ENCODE peak calls at places on chromosome 6, in seven cellular contexts. M, O, A, C, Y, Q and H are unnamed samples.

GRCh38 chr6:52643158-52643557 is 27.8 kb upstream of the TMEM14A start:
- DNase-seq in M (no peak), O (no peak), A (no peak), C (peak), Y (peak), Q (no peak), H (no peak)

GRCh38 chr6:157074969-157075368 is 248.3 kb downstream of the TMEM242 start:
- DNase-seq in M (no peak), O (no peak), A (no peak), C (no peak), Y (no peak), Q (no peak), H (no peak)

GRCh38 chr6:77322604-77323003 is 140.7 kb downstream of the HTR1B start:
- DNase-seq in M (no peak), O (no peak), A (no peak), C (no peak), Y (no peak), Q (no peak), H (no peak)

GRCh38 chr6:7045746-7046145 is 62.0 kb upstream of the RREB1 start:
- DNase-seq in M (no peak), O (no peak), A (no peak), C (no peak), Y (no peak), Q (no peak), H (no peak)

GRCh38 chr6:30719356-30719755 is 796 bp upstream of the TUBB start:
- DNase-seq in M (no peak), O (no peak), A (no peak), C (no peak), Y (no peak), Q (no peak), H (no peak)

GRCh38 chr6:111583986-111584385 is 21.7 kb downstream of the TRAF3IP2 start:
- DNase-seq in M (no peak), O (no peak), A (no peak), C (no peak), Y (no peak), Q (no peak), H (no peak)

GRCh38 chr6:37077459-37078296 is 72.2 kb downstream of the FGD2 start:
- DNase-seq in M (no peak), O (peak), A (no peak), C (peak), Y (peak), Q (no peak), H (no peak)

GRCh38 chr6:117546674-117547073 is 55.6 kb downstream of the GOPC start:
- DNase-seq in M (no peak), O (no peak), A (no peak), C (no peak), Y (no peak), Q (no peak), H (no peak)

GRCh38 chr6:33620584-33621395 is at the start of gene ITPR3:
- DNase-seq in M (no peak), O (no peak), A (peak), C (no peak), Y (peak), Q (no peak), H (peak)

GRCh38 chr6:56637640-56638039 is 5.0 kb downstream of the DST start:
- DNase-seq in M (no peak), O (no peak), A (peak), C (peak), Y (peak), Q (peak), H (no peak)

GRCh38 chr6:149963462-149964242 is at the start of gene ULBP1:
- DNase-seq in M (peak), O (peak), A (peak), C (peak), Y (peak), Q (peak), H (peak)

GRCh38 chr6:100664274-100665040 is 199.7 kb upstream of the SIM1 start:
- DNase-seq in M (no peak), O (no peak), A (peak), C (peak), Y (peak), Q (no peak), H (no peak)

GRCh38 chr6:34056301-34056700 is 89.6 kb downstream of the GRM4 start:
- DNase-seq in M (no peak), O (peak), A (no peak), C (no peak), Y (peak), Q (no peak), H (no peak)

GRCh38 chr6:79872986-79873385 is 74.4 kb downstream of the ELOVL4 start:
- DNase-seq in M (no peak), O (no peak), A (no peak), C (peak), Y (peak), Q (no peak), H (no peak)

GRCh38 chr6:101935732-101936131 is 542.2 kb downstream of the GRIK2 start:
- DNase-seq in M (no peak), O (no peak), A (no peak), C (no peak), Y (no peak), Q (no peak), H (no peak)

GRCh38 chr6:30896541-30896940 is 11.5 kb upstream of the GTF2H4 start:
- DNase-seq in M (no peak), O (no peak), A (no peak), C (no peak), Y (no peak), Q (no peak), H (no peak)

GRCh38 chr6:3001773-3002293 is 2.1 kb downstream of the NQO2 start:
- DNase-seq in M (no peak), O (no peak), A (peak), C (peak), Y (peak), Q (no peak), H (no peak)

GRCh38 chr6:108707328-108707976 is 140.8 kb upstream of the ARMC2 start:
- DNase-seq in M (no peak), O (no peak), A (no peak), C (no peak), Y (peak), Q (peak), H (no peak)

GRCh38 chr6:15987569-15987968 is 141.3 kb upstream of the MYLIP start:
- DNase-seq in M (peak), O (no peak), A (peak), C (peak), Y (peak), Q (no peak), H (no peak)

GRCh38 chr6:16496210-16496609 is 257.8 kb downstream of the GMPR start:
- DNase-seq in M (no peak), O (no peak), A (no peak), C (no peak), Y (no peak), Q (no peak), H (no peak)

GRCh38 chr6:147099974-147100373 is 104.2 kb upstream of the STXBP5 start:
- DNase-seq in M (no peak), O (no peak), A (no peak), C (peak), Y (peak), Q (no peak), H (no peak)

GRCh38 chr6:109580519-109580918 is 97.5 kb upstream of the ZBTB24 start:
- DNase-seq in M (no peak), O (no peak), A (no peak), C (peak), Y (peak), Q (no peak), H (no peak)

GRCh38 chr6:114304304-114304887 is 38.4 kb downstream of the HS3ST5 start:
- DNase-seq in M (no peak), O (no peak), A (peak), C (peak), Y (peak), Q (no peak), H (no peak)

GRCh38 chr6:69622230-69622629 is 174.6 kb downstream of the LMBRD1 start:
- DNase-seq in M (no peak), O (no peak), A (no peak), C (no peak), Y (no peak), Q (no peak), H (no peak)

GRCh38 chr6:16576391-16577368 is 184.6 kb downstream of the ATXN1 start:
- DNase-seq in M (no peak), O (no peak), A (peak), C (no peak), Y (no peak), Q (no peak), H (no peak)

GRCh38 chr6:161941565-161941964 is 667.7 kb upstream of the AGPAT4 start:
- DNase-seq in M (no peak), O (no peak), A (no peak), C (no peak), Y (no peak), Q (no peak), H (no peak)

GRCh38 chr6:41077536-41077935 is 4.8 kb downstream of the NFYA start:
- DNase-seq in M (no peak), O (no peak), A (no peak), C (no peak), Y (no peak), Q (no peak), H (no peak)

GRCh38 chr6:75493400-75494064 is at the start of gene FILIP1:
- DNase-seq in M (peak), O (no peak), A (no peak), C (no peak), Y (peak), Q (no peak), H (no peak)

GRCh38 chr6:149863596-149863845 is 638 bp downstream of the LRP11 start:
- DNase-seq in M (peak), O (no peak), A (no peak), C (no peak), Y (no peak), Q (no peak), H (no peak)

GRCh38 chr6:13729891-13730290 is 18.3 kb upstream of the RANBP9 start:
- DNase-seq in M (no peak), O (no peak), A (no peak), C (peak), Y (peak), Q (no peak), H (no peak)

GRCh38 chr6:128655978-128656498 is 135.6 kb upstream of the PTPRK start:
- DNase-seq in M (no peak), O (no peak), A (no peak), C (peak), Y (peak), Q (no peak), H (no peak)

GRCh38 chr6:111788779-111789276 is 84.4 kb downstream of the FYN start:
- DNase-seq in M (no peak), O (no peak), A (no peak), C (no peak), Y (no peak), Q (no peak), H (no peak)

GRCh38 chr6:169266746-169267629 is 13.3 kb upstream of the THBS2 start:
- DNase-seq in M (no peak), O (peak), A (no peak), C (no peak), Y (peak), Q (no peak), H (no peak)

GRCh38 chr6:44653761-44654218 is 266.3 kb downstream of the CDC5L start:
- DNase-seq in M (no peak), O (no peak), A (no peak), C (peak), Y (peak), Q (no peak), H (no peak)

GRCh38 chr6:5025911-5026819 is 22.3 kb upstream of the RPP40 start:
- DNase-seq in M (peak), O (peak), A (peak), C (peak), Y (peak), Q (no peak), H (no peak)